ENCODE peak calls at places on chromosome 21, in nine cellular contexts. U, X, N, K, Q, M, S, D and H are unnamed samples. For H3K4me1 and H3K36me3, the result is how much of the 10 kb centered on the place peaks cover.

GRCh38 chr21:29817450-29817849 is 122.3 kb downstream of the GRIK1 start:
- DNase-seq in N (no peak), D (no peak), X (no peak), S (no peak), M (no peak), Q (no peak), K (no peak), U (no peak), H (no peak)

GRCh38 chr21:28714795-28715464 is 277.7 kb downstream of the LTN1 start:
- DNase-seq in X (no peak), N (no peak), M (no peak), S (no peak), Q (no peak), K (no peak), D (no peak), U (no peak), H (no peak)

GRCh38 chr21:17673261-17674020 is 60.7 kb upstream of the BTG3 start:
- DNase-seq in K (no peak), M (no peak), X (no peak), D (no peak), S (no peak), Q (no peak), N (peak), U (no peak), H (no peak)

GRCh38 chr21:36254106-36254941 is 65.7 kb upstream of the MORC3 start:
- DNase-seq in N (no peak), S (peak), Q (no peak), M (no peak), K (no peak), D (no peak), X (no peak), U (no peak), H (no peak)

GRCh38 chr21:31780944-31781343 is 49.0 kb upstream of the SCAF4 start:
- DNase-seq in U (no peak), Q (no peak), D (no peak), N (no peak), S (no peak), K (no peak), M (no peak), X (no peak), H (no peak)

GRCh38 chr21:26810266-26810665 is 34.9 kb downstream of the ADAMTS1 start:
- DNase-seq in Q (no peak), K (no peak), X (no peak), M (no peak), D (no peak), N (no peak), U (no peak), S (no peak), H (no peak)

GRCh38 chr21:29164330-29164942 is 34.0 kb downstream of the MAP3K7CL start:
- DNase-seq in D (no peak), N (no peak), S (no peak), U (no peak), M (no peak), K (no peak), Q (no peak), X (no peak), H (no peak)

GRCh38 chr21:26977741-26978140 is 10.9 kb upstream of the ADAMTS5 start:
- DNase-seq in Q (no peak), K (no peak), S (no peak), M (no peak), D (no peak), U (no peak), X (no peak), N (no peak), H (no peak)

GRCh38 chr21:36783612-36784383 is 84.9 kb downstream of the SIM2 start:
- DNase-seq in Q (no peak), U (no peak), N (no peak), S (no peak), M (no peak), K (no peak), D (no peak), X (no peak), H (no peak)

GRCh38 chr21:32364387-32364786 is 28.4 kb downstream of the URB1 start:
- DNase-seq in X (no peak), U (no peak), M (no peak), D (peak), N (peak), S (peak), K (no peak), Q (no peak), H (no peak)

GRCh38 chr21:27132270-27132669 is 165.4 kb upstream of the ADAMTS5 start:
- DNase-seq in X (no peak), D (no peak), U (no peak), S (no peak), Q (no peak), K (no peak), N (no peak), M (no peak), H (no peak)

GRCh38 chr21:15140321-15141019 is 75.7 kb upstream of the NRIP1 start:
- DNase-seq in S (peak), Q (peak), K (no peak), M (no peak), D (peak), N (peak), X (no peak), U (no peak), H (no peak)

GRCh38 chr21:36509966-36510742 is 30.2 kb upstream of the CLDN14 start:
- DNase-seq in X (no peak), S (peak), Q (peak), K (no peak), U (no peak), D (peak), N (no peak), M (no peak), H (no peak)

GRCh38 chr21:39851219-39851618 is 16.0 kb upstream of the PCP4 start:
- DNase-seq in K (no peak), D (no peak), N (no peak), S (no peak), M (no peak), Q (no peak), U (no peak), X (no peak), H (no peak)

GRCh38 chr21:20997308-20997632 is 939 bp upstream of the NCAM2 start:
- DNase-seq in Q (no peak), K (no peak), U (no peak), D (no peak), N (peak), X (no peak), S (no peak), M (no peak), H (no peak)

GRCh38 chr21:21165063-21165645 is 166.9 kb downstream of the NCAM2 start:
- DNase-seq in N (no peak), U (no peak), D (no peak), M (no peak), S (no peak), Q (no peak), K (no peak), X (no peak), H (peak)

GRCh38 chr21:21247441-21247840 is 249.2 kb downstream of the NCAM2 start:
- DNase-seq in X (no peak), D (no peak), Q (no peak), U (no peak), S (no peak), N (no peak), K (no peak), M (no peak), H (no peak)

GRCh38 chr21:16569679-16570078 is 839.9 kb downstream of the USP25 start:
- DNase-seq in K (no peak), N (no peak), S (no peak), U (no peak), Q (no peak), D (no peak), X (no peak), M (no peak), H (no peak)

GRCh38 chr21:16572032-16572431 is 842.2 kb downstream of the USP25 start:
- DNase-seq in D (no peak), X (no peak), K (no peak), M (no peak), N (no peak), U (no peak), Q (no peak), S (no peak), H (no peak)

GRCh38 chr21:16571594-16571993 is 841.8 kb downstream of the USP25 start:
- DNase-seq in U (no peak), K (no peak), N (no peak), Q (no peak), X (no peak), D (no peak), S (no peak), M (no peak), H (no peak)

GRCh38 chr21:16570196-16570595 is 840.4 kb downstream of the USP25 start:
- DNase-seq in N (no peak), X (no peak), S (no peak), D (no peak), K (no peak), U (no peak), M (no peak), Q (no peak), H (no peak)

GRCh38 chr21:16570856-16571255 is 841.1 kb downstream of the USP25 start:
- DNase-seq in X (no peak), K (no peak), U (no peak), D (no peak), Q (no peak), S (no peak), M (no peak), N (no peak), H (no peak)
- H3K4me1 ChIP-seq in X (under half), K (under half), U (under half), D (under half), Q (under half), S (under half), M (under half), N (under half), H (under half)

DNA sequence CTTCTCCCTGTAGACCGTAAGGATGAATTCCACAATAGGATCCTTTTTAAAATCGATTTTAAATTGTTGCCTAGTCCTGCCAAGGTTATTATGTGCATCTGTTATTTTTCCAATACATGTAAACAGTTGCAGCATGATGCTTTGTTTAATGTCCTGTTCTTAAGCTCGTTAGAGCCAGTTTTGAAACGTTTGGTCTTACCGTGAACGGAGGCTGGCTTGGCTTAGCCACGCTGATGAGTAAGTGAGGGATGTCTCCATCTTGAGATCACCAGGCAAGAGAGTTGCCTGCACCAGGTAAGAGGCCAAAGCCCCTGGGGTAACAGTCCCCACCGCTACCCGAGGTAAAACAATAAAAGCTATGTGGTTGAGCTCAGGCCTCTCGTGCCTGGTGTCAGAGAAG is 17.3 kb downstream of the CSTB start:
- DNase-seq in S (no peak), N (no peak), K (no peak), M (no peak), Q (no peak), U (no peak), D (no peak), X (no peak), H (no peak)
- H3K36me3 ChIP-seq in S (under half), N (under half), K (under half), M (half or more), Q (half or more), U (under half), D (under half), X (under half), H (under half)

DNA sequence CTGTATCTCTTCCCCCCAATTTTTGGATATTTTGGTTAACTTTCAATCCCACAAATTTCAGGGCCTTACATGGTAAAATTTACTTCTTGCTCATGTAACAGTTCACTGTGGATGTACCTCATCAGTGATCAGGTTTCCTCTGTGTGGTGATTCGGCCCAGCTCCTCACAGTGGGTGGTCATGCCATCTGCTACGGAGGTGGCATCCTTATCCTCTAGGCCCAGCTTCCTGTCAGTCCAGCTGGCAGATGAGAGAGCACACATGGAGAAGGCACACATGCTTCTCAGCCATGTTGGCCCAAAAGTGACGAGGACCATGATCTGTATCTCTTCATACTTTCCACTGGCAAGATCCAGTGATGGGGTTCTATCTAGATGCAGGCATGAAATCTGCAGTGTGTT is 27.2 kb downstream of the PCBP3 start:
- DNase-seq in K (no peak), U (no peak), D (no peak), Q (no peak), S (no peak), M (no peak), X (no peak), N (no peak), H (no peak)
- H3K4me1 ChIP-seq in K (under half), U (under half), D (under half), Q (under half), S (under half), M (under half), X (under half), N (under half), H (under half)

GRCh38 chr21:38824124-38824822 is 18.5 kb downstream of the ETS2 start:
- DNase-seq in Q (no peak), K (no peak), N (no peak), M (no peak), D (peak), U (no peak), X (no peak), S (peak), H (no peak)
- H3K36me3 ChIP-seq in Q (half or more), K (under half), N (under half), M (under half), D (under half), U (under half), X (under half), S (under half), H (under half)

GRCh38 chr21:42248783-42249597 is 30.1 kb downstream of the ABCG1 start:
- DNase-seq in M (no peak), S (no peak), K (no peak), N (no peak), U (no peak), D (no peak), X (no peak), Q (peak), H (no peak)

GRCh38 chr21:42248241-42248640 is 29.3 kb downstream of the ABCG1 start:
- DNase-seq in Q (no peak), U (no peak), S (no peak), D (no peak), M (no peak), K (no peak), X (no peak), N (no peak), H (no peak)

GRCh38 chr21:42245348-42246185 is 26.6 kb downstream of the ABCG1 start:
- DNase-seq in D (peak), M (no peak), Q (peak), K (no peak), N (peak), U (no peak), S (no peak), X (no peak), H (peak)

GRCh38 chr21:42250422-42251403 is 31.8 kb downstream of the ABCG1 start:
- DNase-seq in S (no peak), K (no peak), Q (peak), M (no peak), N (no peak), X (no peak), U (no peak), D (no peak), H (no peak)

GRCh38 chr21:42247716-42248115 is 28.8 kb downstream of the ABCG1 start:
- DNase-seq in D (no peak), Q (peak), S (no peak), K (no peak), U (no peak), M (no peak), N (no peak), X (no peak), H (no peak)
- H3K4me1 ChIP-seq in D (under half), Q (under half), S (under half), K (under half), U (under half), M (under half), N (under half), X (under half), H (under half)